ENCODE peak calls at places on chromosomes 1 and 21, in four cellular contexts. I is AG10803; N is activated CD8-positive, alpha-beta memory T cell treated with anti-CD3 and anti-CD28 coated beads for 1 hour; T is lung. A is an unnamed sample.

GRCh38 chr1:8875216-8875861 is 3.1 kb downstream of the ENO1 start:
- DNase-seq in I (no peak), N (no peak), T (no peak), A (no peak)

GRCh38 chr1:192737311-192737710 is 71.5 kb upstream of the RGS2 start:
- DNase-seq in I (peak), N (no peak), T (no peak), A (no peak)

GRCh38 chr1:218182455-218182854 is 102.6 kb upstream of the RRP15 start:
- DNase-seq in I (no peak), N (no peak), T (no peak), A (no peak)

GRCh38 chr1:21541835-21542234 is 32.6 kb downstream of the ALPL start:
- DNase-seq in I (peak), N (no peak), T (no peak), A (peak)

GRCh38 chr21:14833952-14834351 is 230.8 kb downstream of the NRIP1 start:
- DNase-seq in I (no peak), N (no peak), T (no peak), A (no peak)

GRCh38 chr1:183543619-183544204 is 46.5 kb downstream of the NCF2 start:
- DNase-seq in I (peak), N (no peak), T (no peak), A (peak)

GRCh38 chr1:248740876-248741275 is 14.7 kb downstream of the LYPD8 start:
- DNase-seq in I (no peak), N (no peak), T (no peak), A (no peak)

GRCh38 chr1:200909071-200909470 is 14.4 kb downstream of the INAVA start:
- DNase-seq in I (no peak), N (no peak), T (no peak), A (no peak)

GRCh38 chr1:18283601-18284385 is 176.2 kb downstream of the IGSF21 start:
- DNase-seq in I (no peak), N (no peak), T (no peak), A (no peak)

GRCh38 chr1:161486806-161487482 is 18.3 kb upstream of the FCGR2A start:
- DNase-seq in I (peak), N (no peak), T (no peak), A (peak)

GRCh38 chr1:45205910-45206721 is at the start of gene ZSWIM5:
- DNase-seq in I (peak), N (peak), T (peak), A (peak)

GRCh38 chr1:179550753-179551682 is 24.7 kb downstream of the NPHS2 start:
- DNase-seq in I (peak), N (no peak), T (no peak), A (peak)

GRCh38 chr1:221105578-221105977 is 226.3 kb downstream of the HLX start:
- DNase-seq in I (no peak), N (no peak), T (no peak), A (no peak)